ENCODE peak calls at places on chromosomes 12 and 14, in four cellular contexts. I is NCI-H187 treated with DMSO at 0.1 percent for 48 hours, M is progenitor cell of endocrine pancreas, C is body of pancreas. X is an unnamed sample.

GRCh38 chr12:116661341-116661740 is 76.5 kb downstream of the SPRING1 start:
- DNase-seq in I (no peak), M (no peak), C (no peak), X (no peak)

GRCh38 chr14:77372304-77372841 is 4.5 kb downstream of the TMED8 start:
- DNase-seq in I (no peak), M (no peak), C (no peak), X (peak; percentile 47)

GRCh38 chr12:14937689-14938088 is 648 bp downstream of the ERP27 start:
- DNase-seq in I (no peak), M (no peak), C (peak; percentile 48), X (no peak)

GRCh38 chr12:102797513-102797912 is 119.5 kb downstream of the PAH start:
- DNase-seq in I (no peak), M (no peak), C (no peak), X (no peak)

GRCh38 chr12:14691560-14691959 is 4.8 kb downstream of the GUCY2C start:
- DNase-seq in I (no peak), M (no peak), C (peak; percentile 30), X (no peak)

GRCh38 chr14:76203086-76204001 is 51.6 kb downstream of the GPATCH2L start:
- DNase-seq in I (no peak), M (no peak), C (no peak), X (peak; percentile 99)

GRCh38 chr12:125145196-125145595 is 80.0 kb downstream of the AACS start:
- DNase-seq in I (no peak), M (no peak), C (no peak), X (no peak)

GRCh38 chr12:75751769-75752471 is 240.5 kb upstream of the KRR1 start:
- DNase-seq in I (no peak), M (no peak), C (no peak), X (no peak)

GRCh38 chr14:98798099-98798498 is 473.9 kb downstream of the BCL11B start:
- DNase-seq in I (peak; percentile 86), M (no peak), C (no peak), X (no peak)

GRCh38 chr14:67569651-67570290 is 30.3 kb downstream of the PIGH start:
- DNase-seq in I (no peak), M (no peak), C (no peak), X (no peak)

GRCh38 chr14:89408907-89409675 is 7.9 kb downstream of the FOXN3 start:
- DNase-seq in I (no peak), M (no peak), C (no peak), X (peak; percentile 48)

GRCh38 chr14:88804035-88804434 is 11.3 kb upstream of the EML5 start:
- DNase-seq in I (no peak), M (no peak), C (no peak), X (no peak)

GRCh38 chr12:52151859-52152783 is 39.7 kb downstream of the KRT80 start:
- DNase-seq in I (no peak), M (peak; percentile 68), C (peak; percentile 77), X (peak; percentile 59)

GRCh38 chr12:120684523-120684932 is 2.4 kb upstream of the MLEC start:
- DNase-seq in I (no peak), M (no peak), C (no peak), X (peak; percentile 43)

GRCh38 chr12:51103977-51104376 is 20.6 kb upstream of the CSRNP2 start:
- DNase-seq in I (no peak), M (no peak), C (no peak), X (no peak)

GRCh38 chr12:100715976-100716657 is 78.5 kb upstream of the ANO4 start:
- DNase-seq in I (no peak), M (no peak), C (no peak), X (no peak)

GRCh38 chr12:42255875-42256261 is 17.8 kb upstream of the YAF2 start:
- DNase-seq in I (no peak), M (no peak), C (no peak), X (no peak)

GRCh38 chr12:69701821-69702220 is 2.7 kb upstream of the BEST3 start:
- DNase-seq in I (no peak), M (no peak), C (no peak), X (no peak)

GRCh38 chr12:113163030-113163360 is 13.5 kb downstream of the CFAP73 start:
- DNase-seq in I (no peak), M (no peak), C (no peak), X (no peak)

GRCh38 chr12:52310622-52311281 is 10.4 kb downstream of the KRT83 start:
- DNase-seq in I (no peak), M (no peak), C (no peak), X (peak; percentile 27)

GRCh38 chr14:101508948-101509729 is 52.2 kb upstream of the DIO3 start:
- DNase-seq in I (no peak), M (no peak), C (no peak), X (no peak)

GRCh38 chr14:23460960-23461359 is 8.5 kb upstream of the NGDN start:
- DNase-seq in I (no peak), M (no peak), C (no peak), X (no peak)

GRCh38 chr12:95784286-95784685 is 6.3 kb downstream of the NTN4 start:
- DNase-seq in I (no peak), M (no peak), C (no peak), X (no peak)

X was measured in choroid plexus epithelial cell.